ENCODE peak calls at places on chromosome 12, in four cellular contexts. L is HCEC 1CT, J is adipocyte, S is lower leg skin. N is an unnamed sample.

GRCh38 chr12:124715121-124715990 is 147.9 kb upstream of the NCOR2 start:
- DNase-seq in L (no peak), S (no peak), J (peak; percentile 10), N (no peak)

GRCh38 chr12:6699989-6700645 is 498 bp downstream of the PIANP start:
- DNase-seq in S (no peak), J (peak; percentile 55), L (no peak), N (no peak)

GRCh38 chr12:54352022-54352531 is 12.2 kb downstream of the GPR84 start:
- DNase-seq in L (no peak), J (no peak), S (no peak), N (no peak)

GRCh38 chr12:118360785-118361404 is 11.8 kb downstream of the TAOK3 start:
- DNase-seq in S (no peak), J (peak; percentile 72), L (peak; percentile 76), N (no peak)

GRCh38 chr12:50925342-50925651 is 27.0 kb upstream of the HIGD1C start:
- DNase-seq in S (no peak), L (no peak), J (no peak), N (no peak)

GRCh38 chr12:32367381-32367780 is 32.0 kb upstream of the FGD4 start:
- DNase-seq in S (no peak), L (no peak), J (no peak), N (no peak)

GRCh38 chr12:49609059-49609874 is 3.8 kb upstream of the FAM186B start:
- DNase-seq in L (no peak), J (no peak), S (no peak), N (no peak)

GRCh38 chr12:109494348-109494881 is 17.0 kb downstream of the UBE3B start:
- DNase-seq in S (no peak), J (no peak), L (no peak), N (no peak)

GRCh38 chr12:47744005-47744651 is 14.6 kb downstream of the RAPGEF3 start:
- DNase-seq in L (no peak), J (no peak), S (peak; percentile 89), N (no peak)